ENCODE peak calls at places on chromosomes 7 and 10, in eight cellular contexts. Z is activated T-cell treated with anti-CD3 and anti-CD28 coated beads for 24 hours; Y is stomach; G is activated gamma-delta T cell treated with Interleukin-2 at 50 U/mL for 16 hours; E is CD4-positive, alpha-beta memory T cell; R is kidney glomerular epithelial cell; N is substantia nigra; L is NCI-H82. S is an unnamed sample.

GRCh38 chr10:15035385-15036301 is 8.1 kb upstream of the OLAH start:
- DNase-seq in Z (no peak), Y (no peak), G (no peak), E (no peak), R (no peak), N (peak; percentile 31), L (no peak), S (no peak)

GRCh38 chr10:127368101-127368500 is 171.7 kb upstream of the INSYN2A start:
- DNase-seq in Z (no peak), Y (no peak), G (no peak), E (no peak), R (no peak), N (no peak), L (no peak), S (no peak)

GRCh38 chr7:26097837-26098668 is 53.9 kb upstream of the NFE2L3 start:
- DNase-seq in Z (no peak), Y (no peak), G (no peak), E (no peak), R (no peak), N (no peak), L (no peak), S (no peak)

GRCh38 chr10:98172073-98172472 is 37.6 kb downstream of the R3HCC1L start:
- DNase-seq in Z (no peak), Y (no peak), G (no peak), E (no peak), R (no peak), N (no peak), L (no peak), S (no peak)

GRCh38 chr10:132078746-132079345 is 13.1 kb downstream of the JAKMIP3 start:
- DNase-seq in Z (no peak), Y (no peak), G (no peak), E (no peak), R (no peak), N (peak; percentile 75), L (no peak), S (peak; percentile 34)

GRCh38 chr7:156650042-156650441 is 9.5 kb downstream of the RNF32 start:
- DNase-seq in Z (no peak), Y (peak; percentile 79), G (no peak), E (no peak), R (no peak), N (no peak), L (no peak), S (no peak)

GRCh38 chr10:123180101-123180500 is 25.9 kb downstream of the BUB3 start:
- DNase-seq in Z (no peak), Y (no peak), G (no peak), E (no peak), R (no peak), N (no peak), L (no peak), S (no peak)

GRCh38 chr7:20249924-20250323 is 32.7 kb upstream of the MACC1 start:
- DNase-seq in Z (no peak), Y (no peak), G (no peak), E (no peak), R (peak; percentile 97), N (no peak), L (no peak), S (no peak)

GRCh38 chr10:34710391-34710751 is 104.7 kb downstream of the PARD3 start:
- DNase-seq in Z (no peak), Y (no peak), G (no peak), E (no peak), R (peak; percentile 30), N (no peak), L (no peak), S (no peak)

GRCh38 chr10:51501396-51501795 is 198.0 kb downstream of the CSTF2T start:
- DNase-seq in Z (no peak), Y (no peak), G (no peak), E (no peak), R (no peak), N (no peak), L (no peak), S (no peak)

GRCh38 chr7:2829040-2829439 is 15.1 kb downstream of the GNA12 start:
- DNase-seq in Z (no peak), Y (no peak), G (no peak), E (no peak), R (no peak), N (no peak), L (no peak), S (no peak)

GRCh38 chr7:47720141-47720906 is 138.4 kb upstream of the TNS3 start:
- DNase-seq in Z (no peak), Y (peak; percentile 25), G (no peak), E (no peak), R (no peak), N (peak; percentile 60), L (no peak), S (peak; percentile 55)

GRCh38 chr10:18298256-18298655 is 158.0 kb downstream of the CACNB2 start:
- DNase-seq in Z (no peak), Y (no peak), G (no peak), E (no peak), R (no peak), N (no peak), L (no peak), S (no peak)

GRCh38 chr7:138768251-138768650 is 29.5 kb upstream of the TMEM213 start:
- DNase-seq in Z (no peak), Y (no peak), G (no peak), E (no peak), R (no peak), N (no peak), L (peak; percentile 52), S (no peak)

GRCh38 chr10:43596546-43596945 is 9.7 kb upstream of the ZNF485 start:
- DNase-seq in Z (no peak), Y (no peak), G (no peak), E (no peak), R (no peak), N (no peak), L (no peak), S (no peak)

GRCh38 chr7:44390701-44391100 is 65.3 kb upstream of the CAMK2B start:
- DNase-seq in Z (no peak), Y (peak; percentile 11), G (no peak), E (no peak), R (no peak), N (no peak), L (no peak), S (no peak)

GRCh38 chr10:44990302-44990655 is 10.4 kb upstream of the ZNF22 start:
- DNase-seq in Z (no peak), Y (no peak), G (no peak), E (no peak), R (no peak), N (no peak), L (peak; percentile 35), S (no peak)

GRCh38 chr7:69598081-69598486 is at the start of gene AUTS2:
- DNase-seq in Z (peak; percentile 34), Y (peak; percentile 78), G (peak; percentile 29), E (peak; percentile 39), R (peak; percentile 69), N (peak; percentile 96), L (peak; percentile 95), S (peak; percentile 78)

GRCh38 chr10:101829561-101830315 is 11.5 kb upstream of the OGA start:
- DNase-seq in Z (no peak), Y (peak; percentile 53), G (peak; percentile 63), E (peak; percentile 72), R (no peak), N (no peak), L (peak; percentile 86), S (peak; percentile 60)

GRCh38 chr7:43565786-43566185 is 17.1 kb upstream of the STK17A start:
- DNase-seq in Z (no peak), Y (no peak), G (no peak), E (no peak), R (no peak), N (no peak), L (no peak), S (no peak)